ENCODE peak calls at places on chromosomes 3 and 15, in nine cellular contexts. One of them, this sample, is unnamed.

GRCh38 chr3:76950590-76950989 is 89.3 kb upstream of the ROBO2 start:
- DNase-seq in mammary epithelial cell: no peak
- DNase-seq in cardiac muscle cell: no peak
- DNase-seq in mucosa of descending colon: no peak
- DNase-seq in tibial nerve: no peak
- DNase-seq in left ventricle myocardium inferior: no peak
- DNase-seq in uterus: no peak
- DNase-seq in hepatocyte: no peak
- DNase-seq in neural progenitor cell: no peak
- DNase-seq in this sample: no peak

GRCh38 chr3:186165331-186165730 is 56.4 kb upstream of the ETV5 start:
- DNase-seq in cardiac muscle cell: no peak
- DNase-seq in uterus: no peak
- DNase-seq in mammary epithelial cell: no peak
- DNase-seq in left ventricle myocardium inferior: no peak
- DNase-seq in mucosa of descending colon: no peak
- DNase-seq in tibial nerve: no peak
- DNase-seq in hepatocyte: no peak
- DNase-seq in neural progenitor cell: no peak
- DNase-seq in this sample: no peak

GRCh38 chr3:182325213-182325941 is 467.9 kb upstream of the ATP11B start:
- DNase-seq in uterus: no peak
- DNase-seq in hepatocyte: no peak
- DNase-seq in tibial nerve: no peak
- DNase-seq in neural progenitor cell: no peak
- DNase-seq in mucosa of descending colon: no peak
- DNase-seq in left ventricle myocardium inferior: no peak
- DNase-seq in mammary epithelial cell: peak; percentile 17
- DNase-seq in cardiac muscle cell: no peak
- DNase-seq in this sample: no peak

GRCh38 chr15:39685999-39686613 is 96.5 kb downstream of the FSIP1 start:
- DNase-seq in left ventricle myocardium inferior: no peak
- DNase-seq in uterus: peak; percentile 32
- DNase-seq in tibial nerve: peak; percentile 67
- DNase-seq in mucosa of descending colon: peak; percentile 79
- DNase-seq in mammary epithelial cell: peak; percentile 36
- DNase-seq in hepatocyte: peak; percentile 62
- DNase-seq in cardiac muscle cell: peak; percentile 71
- DNase-seq in neural progenitor cell: peak; percentile 69
- DNase-seq in this sample: no peak

GRCh38 chr3:132006605-132007204 is 28.1 kb downstream of the CPNE4 start:
- DNase-seq in uterus: no peak
- DNase-seq in neural progenitor cell: peak; percentile 58
- DNase-seq in left ventricle myocardium inferior: no peak
- DNase-seq in cardiac muscle cell: peak; percentile 52
- DNase-seq in mammary epithelial cell: peak; percentile 55
- DNase-seq in hepatocyte: peak; percentile 46
- DNase-seq in mucosa of descending colon: peak; percentile 40
- DNase-seq in tibial nerve: peak; percentile 16
- DNase-seq in this sample: no peak

GRCh38 chr15:89489376-89489775 is 7.0 kb downstream of the RHCG start:
- DNase-seq in tibial nerve: no peak
- DNase-seq in cardiac muscle cell: no peak
- DNase-seq in mammary epithelial cell: no peak
- DNase-seq in mucosa of descending colon: no peak
- DNase-seq in neural progenitor cell: no peak
- DNase-seq in uterus: no peak
- DNase-seq in hepatocyte: no peak
- DNase-seq in left ventricle myocardium inferior: no peak
- DNase-seq in this sample: no peak

GRCh38 chr3:39541917-39542329 is 74.4 kb downstream of the MOBP start:
- DNase-seq in tibial nerve: no peak
- DNase-seq in left ventricle myocardium inferior: no peak
- DNase-seq in cardiac muscle cell: peak; percentile 26
- DNase-seq in neural progenitor cell: peak; percentile 28
- DNase-seq in mammary epithelial cell: no peak
- DNase-seq in uterus: no peak
- DNase-seq in hepatocyte: peak; percentile 24
- DNase-seq in mucosa of descending colon: no peak
- DNase-seq in this sample: no peak

GRCh38 chr3:16295298-16295890 is 30.4 kb downstream of the OXNAD1 start:
- DNase-seq in mammary epithelial cell: no peak
- DNase-seq in uterus: no peak
- DNase-seq in hepatocyte: no peak
- DNase-seq in mucosa of descending colon: no peak
- DNase-seq in left ventricle myocardium inferior: no peak
- DNase-seq in cardiac muscle cell: no peak
- DNase-seq in neural progenitor cell: no peak
- DNase-seq in tibial nerve: no peak
- DNase-seq in this sample: no peak

GRCh38 chr15:99704444-99704838 is 28.8 kb downstream of the LYSMD4 start:
- DNase-seq in neural progenitor cell: peak; percentile 89
- DNase-seq in mucosa of descending colon: peak; percentile 78
- DNase-seq in cardiac muscle cell: peak; percentile 90
- DNase-seq in mammary epithelial cell: peak; percentile 83
- DNase-seq in left ventricle myocardium inferior: no peak
- DNase-seq in hepatocyte: peak; percentile 92
- DNase-seq in uterus: peak; percentile 68
- DNase-seq in tibial nerve: peak; percentile 90
- DNase-seq in this sample: no peak

GRCh38 chr3:187669675-187670504 is at the start of gene SST:
- DNase-seq in hepatocyte: peak; percentile 82
- DNase-seq in neural progenitor cell: peak; percentile 92
- DNase-seq in uterus: no peak
- DNase-seq in left ventricle myocardium inferior: no peak
- DNase-seq in mucosa of descending colon: peak; percentile 25
- DNase-seq in mammary epithelial cell: peak; percentile 52
- DNase-seq in tibial nerve: no peak
- DNase-seq in cardiac muscle cell: peak; percentile 84
- DNase-seq in this sample: no peak

GRCh38 chr15:63203451-63204090 is 14.2 kb downstream of the RAB8B start:
- DNase-seq in mucosa of descending colon: no peak
- DNase-seq in cardiac muscle cell: no peak
- DNase-seq in left ventricle myocardium inferior: no peak
- DNase-seq in hepatocyte: no peak
- DNase-seq in uterus: no peak
- DNase-seq in mammary epithelial cell: no peak
- DNase-seq in tibial nerve: no peak
- DNase-seq in neural progenitor cell: no peak
- DNase-seq in this sample: no peak

GRCh38 chr15:98767692-98768091 is 119.4 kb downstream of the IGF1R start:
- DNase-seq in mammary epithelial cell: no peak
- DNase-seq in tibial nerve: no peak
- DNase-seq in mucosa of descending colon: no peak
- DNase-seq in left ventricle myocardium inferior: no peak
- DNase-seq in hepatocyte: no peak
- DNase-seq in cardiac muscle cell: no peak
- DNase-seq in uterus: no peak
- DNase-seq in neural progenitor cell: no peak
- DNase-seq in this sample: no peak

GRCh38 chr15:92462771-92463170 is 69.1 kb downstream of the ST8SIA2 start:
- DNase-seq in tibial nerve: no peak
- DNase-seq in cardiac muscle cell: no peak
- DNase-seq in mammary epithelial cell: no peak
- DNase-seq in mucosa of descending colon: no peak
- DNase-seq in hepatocyte: no peak
- DNase-seq in uterus: no peak
- DNase-seq in neural progenitor cell: no peak
- DNase-seq in left ventricle myocardium inferior: no peak
- DNase-seq in this sample: no peak

GRCh38 chr3:181326637-181327223 is 337.2 kb upstream of the DNAJC19 start:
- DNase-seq in tibial nerve: peak; percentile 5
- DNase-seq in left ventricle myocardium inferior: no peak
- DNase-seq in mammary epithelial cell: peak; percentile 6
- DNase-seq in mucosa of descending colon: peak; percentile 21
- DNase-seq in uterus: no peak
- DNase-seq in hepatocyte: peak; percentile 37
- DNase-seq in neural progenitor cell: peak; percentile 65
- DNase-seq in cardiac muscle cell: peak; percentile 66
- DNase-seq in this sample: no peak

GRCh38 chr3:106428565-106428994 is 559.8 kb upstream of the CBLB start:
- DNase-seq in hepatocyte: peak; percentile 50
- DNase-seq in tibial nerve: peak; percentile 43
- DNase-seq in cardiac muscle cell: no peak
- DNase-seq in mammary epithelial cell: peak; percentile 95
- DNase-seq in neural progenitor cell: no peak
- DNase-seq in left ventricle myocardium inferior: peak; percentile 16
- DNase-seq in mucosa of descending colon: peak; percentile 7
- DNase-seq in uterus: peak; percentile 22
- DNase-seq in this sample: no peak

GRCh38 chr15:55248895-55249294 is 40.7 kb downstream of the RAB27A start:
- DNase-seq in neural progenitor cell: no peak
- DNase-seq in tibial nerve: no peak
- DNase-seq in cardiac muscle cell: no peak
- DNase-seq in hepatocyte: no peak
- DNase-seq in mucosa of descending colon: no peak
- DNase-seq in uterus: no peak
- DNase-seq in left ventricle myocardium inferior: no peak
- DNase-seq in mammary epithelial cell: no peak
- DNase-seq in this sample: no peak

GRCh38 chr3:18772699-18773305 is 347.7 kb upstream of the SATB1 start:
- DNase-seq in neural progenitor cell: no peak
- DNase-seq in hepatocyte: no peak
- DNase-seq in mammary epithelial cell: no peak
- DNase-seq in tibial nerve: no peak
- DNase-seq in uterus: no peak
- DNase-seq in cardiac muscle cell: no peak
- DNase-seq in left ventricle myocardium inferior: no peak
- DNase-seq in mucosa of descending colon: no peak
- DNase-seq in this sample: no peak

GRCh38 chr3:72230774-72231379 is 445.9 kb upstream of the PROK2 start:
- DNase-seq in left ventricle myocardium inferior: no peak
- DNase-seq in mucosa of descending colon: peak; percentile 23
- DNase-seq in cardiac muscle cell: no peak
- DNase-seq in tibial nerve: no peak
- DNase-seq in neural progenitor cell: no peak
- DNase-seq in hepatocyte: no peak
- DNase-seq in mammary epithelial cell: no peak
- DNase-seq in uterus: peak; percentile 29
- DNase-seq in this sample: no peak

GRCh38 chr15:78672285-78673003 is 31.4 kb upstream of the CHRNB4 start:
- DNase-seq in hepatocyte: no peak
- DNase-seq in tibial nerve: no peak
- DNase-seq in uterus: no peak
- DNase-seq in mucosa of descending colon: no peak
- DNase-seq in mammary epithelial cell: peak; percentile 16
- DNase-seq in neural progenitor cell: no peak
- DNase-seq in left ventricle myocardium inferior: no peak
- DNase-seq in cardiac muscle cell: no peak
- DNase-seq in this sample: no peak

DNA sequence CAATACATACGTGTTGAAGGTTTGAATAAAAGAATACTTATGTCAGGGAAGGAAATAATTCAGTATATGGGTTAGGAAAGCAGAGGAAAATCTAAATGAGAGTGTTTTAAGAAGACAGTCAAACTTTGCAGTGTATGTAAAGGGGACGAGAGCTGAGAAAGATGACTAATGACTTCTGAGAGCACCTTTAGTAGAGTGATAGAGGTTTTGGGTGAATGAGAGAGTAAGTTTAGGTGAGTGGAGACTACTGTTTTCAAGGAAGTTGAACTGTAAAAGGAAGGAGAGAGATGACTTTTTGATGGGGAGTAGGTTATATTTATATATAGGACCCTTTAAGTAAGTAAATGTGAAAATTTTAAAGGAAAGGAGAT is 9.4 kb downstream of the TBC1D23 start:
- DNase-seq in cardiac muscle cell: no peak
- DNase-seq in uterus: no peak
- DNase-seq in mucosa of descending colon: no peak
- DNase-seq in tibial nerve: no peak
- DNase-seq in neural progenitor cell: no peak
- DNase-seq in left ventricle myocardium inferior: no peak
- DNase-seq in hepatocyte: no peak
- DNase-seq in mammary epithelial cell: no peak
- DNase-seq in this sample: no peak
- H3K4me1 ChIP-seq in cardiac muscle cell: no peaks in the 10 kb centered on the region
- H3K4me1 ChIP-seq in uterus: peaks cover 6% of the 10 kb centered on the region
- H3K4me1 ChIP-seq in mucosa of descending colon: peaks cover 2% of the 10 kb centered on the region
- H3K4me1 ChIP-seq in tibial nerve: peaks cover 58% of the 10 kb centered on the region
- H3K4me1 ChIP-seq in neural progenitor cell: peaks cover 4% of the 10 kb centered on the region
- H3K4me1 ChIP-seq in left ventricle myocardium inferior: peaks cover 59% of the 10 kb centered on the region
- H3K4me1 ChIP-seq in hepatocyte: no peaks in the 10 kb centered on the region
- H3K4me1 ChIP-seq in mammary epithelial cell: peaks cover 40% of the 10 kb centered on the region
- H3K4me1 ChIP-seq in this sample: peaks cover 30% of the 10 kb centered on the region

GRCh38 chr3:74001481-74001880 is 376.7 kb upstream of the PDZRN3 start:
- DNase-seq in tibial nerve: no peak
- DNase-seq in mucosa of descending colon: no peak
- DNase-seq in left ventricle myocardium inferior: no peak
- DNase-seq in neural progenitor cell: no peak
- DNase-seq in hepatocyte: no peak
- DNase-seq in uterus: no peak
- DNase-seq in mammary epithelial cell: no peak
- DNase-seq in cardiac muscle cell: no peak
- DNase-seq in this sample: no peak

GRCh38 chr3:73999501-73999900 is 374.8 kb upstream of the PDZRN3 start:
- DNase-seq in cardiac muscle cell: no peak
- DNase-seq in mucosa of descending colon: no peak
- DNase-seq in tibial nerve: no peak
- DNase-seq in uterus: no peak
- DNase-seq in mammary epithelial cell: no peak
- DNase-seq in left ventricle myocardium inferior: no peak
- DNase-seq in hepatocyte: no peak
- DNase-seq in neural progenitor cell: no peak
- DNase-seq in this sample: no peak

GRCh38 chr3:74003712-74004111 is 379.0 kb upstream of the PDZRN3 start:
- DNase-seq in mammary epithelial cell: no peak
- DNase-seq in hepatocyte: no peak
- DNase-seq in cardiac muscle cell: no peak
- DNase-seq in mucosa of descending colon: no peak
- DNase-seq in tibial nerve: no peak
- DNase-seq in left ventricle myocardium inferior: no peak
- DNase-seq in neural progenitor cell: peak; percentile 15
- DNase-seq in uterus: no peak
- DNase-seq in this sample: no peak

GRCh38 chr3:74000715-74001114 is 376.0 kb upstream of the PDZRN3 start:
- DNase-seq in mucosa of descending colon: no peak
- DNase-seq in left ventricle myocardium inferior: no peak
- DNase-seq in neural progenitor cell: no peak
- DNase-seq in cardiac muscle cell: no peak
- DNase-seq in tibial nerve: no peak
- DNase-seq in hepatocyte: no peak
- DNase-seq in mammary epithelial cell: no peak
- DNase-seq in uterus: no peak
- DNase-seq in this sample: no peak
- H3K4me3 ChIP-seq in mucosa of descending colon: no peak overlapping the region
- H3K4me3 ChIP-seq in left ventricle myocardium inferior: no peak overlapping the region
- H3K4me3 ChIP-seq in neural progenitor cell: no peak overlapping the region
- H3K4me3 ChIP-seq in cardiac muscle cell: no peak overlapping the region
- H3K4me3 ChIP-seq in tibial nerve: no peak overlapping the region
- H3K4me3 ChIP-seq in hepatocyte: no peak overlapping the region
- H3K4me3 ChIP-seq in mammary epithelial cell: no peak overlapping the region
- H3K4me3 ChIP-seq in uterus: no peak overlapping the region
- H3K4me3 ChIP-seq in this sample: no peak overlapping the region

GRCh38 chr3:145807990-145808389 is 353.0 kb downstream of the PLOD2 start:
- DNase-seq in tibial nerve: no peak
- DNase-seq in cardiac muscle cell: peak; percentile 21
- DNase-seq in neural progenitor cell: peak; percentile 29
- DNase-seq in mammary epithelial cell: peak; percentile 2
- DNase-seq in left ventricle myocardium inferior: peak; percentile 16
- DNase-seq in mucosa of descending colon: no peak
- DNase-seq in hepatocyte: peak; percentile 23
- DNase-seq in uterus: peak; percentile 15
- DNase-seq in this sample: no peak
- TF ChIP-seq CTCF in tibial nerve: peak; percentile 16
- TF ChIP-seq CTCF in cardiac muscle cell: peak; percentile 35
- TF ChIP-seq CTCF in neural progenitor cell: peak; percentile 50
- TF ChIP-seq CTCF in mammary epithelial cell: peak; percentile 25
- TF ChIP-seq CTCF in left ventricle myocardium inferior: peak; percentile 41
- TF ChIP-seq CTCF in mucosa of descending colon: no peak
- TF ChIP-seq CTCF in hepatocyte: peak; percentile 32
- TF ChIP-seq CTCF in uterus: peak; percentile 17
- TF ChIP-seq CTCF in this sample: no peak

GRCh38 chr3:112643621-112644236 is 2.8 kb upstream of the CCDC80 start:
- DNase-seq in mucosa of descending colon: no peak
- DNase-seq in left ventricle myocardium inferior: no peak
- DNase-seq in neural progenitor cell: no peak
- DNase-seq in uterus: no peak
- DNase-seq in mammary epithelial cell: no peak
- DNase-seq in cardiac muscle cell: no peak
- DNase-seq in hepatocyte: no peak
- DNase-seq in tibial nerve: no peak
- DNase-seq in this sample: no peak
- H3K4me1 ChIP-seq in mucosa of descending colon: no peaks in the 10 kb centered on the region
- H3K4me1 ChIP-seq in left ventricle myocardium inferior: peaks cover 29% of the 10 kb centered on the region
- H3K4me1 ChIP-seq in neural progenitor cell: peaks cover 58% of the 10 kb centered on the region
- H3K4me1 ChIP-seq in uterus: peaks cover 4% of the 10 kb centered on the region
- H3K4me1 ChIP-seq in mammary epithelial cell: peaks cover 49% of the 10 kb centered on the region
- H3K4me1 ChIP-seq in cardiac muscle cell: peaks cover 28% of the 10 kb centered on the region
- H3K4me1 ChIP-seq in hepatocyte: peaks cover 38% of the 10 kb centered on the region
- H3K4me1 ChIP-seq in tibial nerve: peaks cover 42% of the 10 kb centered on the region
- H3K4me1 ChIP-seq in this sample: peaks cover 4% of the 10 kb centered on the region